ENCODE peak calls at places on chromosomes 3 and 15, in seven cellular contexts. R is neuronal stem cell, N is H9, E is IMR-90, T is mesenchymal stem cell, J is H1, Q is trophoblast cell. H is an unnamed sample.

GRCh38 chr15:64686130-64686735 is 89.2 kb downstream of the RBPMS2 start:
- DNase-seq in R (peak), N (peak), E (peak), T (peak), J (no peak), Q (peak), H (peak)

GRCh38 chr15:38041576-38041975 is 107.1 kb downstream of the TMCO5A start:
- DNase-seq in R (no peak), N (no peak), E (peak), T (peak), J (no peak), Q (no peak), H (peak)

GRCh38 chr3:3172627-3173026 is 6.9 kb downstream of the CRBN start:
- DNase-seq in R (no peak), N (no peak), E (no peak), T (no peak), J (no peak), Q (no peak), H (no peak)

GRCh38 chr15:41971893-41972340 is 440 bp downstream of the EHD4 start:
- DNase-seq in R (peak), N (no peak), E (no peak), T (no peak), J (no peak), Q (no peak), H (no peak)

GRCh38 chr15:74598126-74598842 is 17.4 kb upstream of the CLK3 start:
- DNase-seq in R (peak), N (peak), E (peak), T (no peak), J (peak), Q (peak), H (peak)

GRCh38 chr3:178320481-178321352 is 215.5 kb upstream of the KCNMB2 start:
- DNase-seq in R (no peak), N (no peak), E (peak), T (peak), J (no peak), Q (peak), H (no peak)

GRCh38 chr3:185399629-185400339 is 36.8 kb downstream of the MAP3K13 start:
- DNase-seq in R (no peak), N (no peak), E (no peak), T (no peak), J (no peak), Q (no peak), H (no peak)

GRCh38 chr15:40593130-40593529 is 919 bp upstream of the KNL1 start:
- DNase-seq in R (no peak), N (no peak), E (no peak), T (no peak), J (no peak), Q (no peak), H (no peak)

GRCh38 chr3:32847520-32847919 is 29.7 kb downstream of the TRIM71 start:
- DNase-seq in R (no peak), N (no peak), E (no peak), T (no peak), J (no peak), Q (peak), H (no peak)

GRCh38 chr3:87268646-87269211 is 7.7 kb downstream of the POU1F1 start:
- DNase-seq in R (no peak), N (no peak), E (peak), T (no peak), J (no peak), Q (no peak), H (peak)

GRCh38 chr3:86990734-86991481 is at the start of gene VGLL3:
- DNase-seq in R (peak), N (peak), E (peak), T (peak), J (peak), Q (peak), H (peak)

DNA sequence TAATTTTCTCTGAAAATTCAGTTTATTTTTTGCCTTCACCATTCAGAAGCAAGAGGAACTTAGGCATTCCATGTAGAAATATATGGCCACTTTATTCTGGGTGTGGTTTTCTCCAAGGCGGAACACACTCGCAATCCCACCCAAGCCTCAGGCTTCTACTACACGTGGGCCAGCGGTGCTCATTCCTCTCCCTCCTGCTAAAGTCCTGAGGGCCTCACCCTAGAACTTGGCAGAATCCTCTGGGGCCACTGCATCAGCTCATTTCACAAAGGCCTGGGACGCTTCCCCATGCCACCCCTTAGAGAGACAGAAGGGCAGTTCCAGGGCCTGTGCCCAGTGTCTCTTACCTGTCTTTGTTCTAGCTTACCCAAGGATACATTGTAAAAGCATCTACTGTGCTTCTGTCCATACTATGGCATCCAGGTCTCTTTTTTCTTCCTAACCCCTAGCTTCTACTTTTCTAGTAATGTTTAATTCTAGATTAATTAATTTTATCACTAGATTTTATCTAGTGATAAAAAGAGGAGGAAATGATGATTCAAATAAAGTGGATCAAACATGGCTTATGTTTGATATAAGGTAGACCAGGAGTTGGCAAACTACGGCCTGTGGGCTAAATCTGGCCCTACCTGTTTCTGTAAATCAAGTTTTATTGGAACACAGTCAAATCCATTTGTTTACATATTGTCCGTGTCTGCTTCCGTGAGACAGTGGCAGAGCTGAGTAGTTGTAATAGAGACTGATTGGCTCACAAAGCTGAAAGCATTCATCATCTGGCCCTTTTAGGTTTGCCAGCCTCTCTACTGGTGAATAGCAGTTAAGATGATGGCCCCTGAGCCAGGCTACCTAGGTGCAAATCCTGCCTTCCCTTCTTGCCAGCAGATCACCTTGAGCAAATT is 29.8 kb downstream of the LARS2 start:
- DNase-seq in R (no peak), N (no peak), E (no peak), T (no peak), J (no peak), Q (no peak), H (no peak)
- H4K8ac ChIP-seq in R (no peak), N (no peak), E (no peak), T (no peak), J (peak), Q (no peak), H (no peak)

DNA sequence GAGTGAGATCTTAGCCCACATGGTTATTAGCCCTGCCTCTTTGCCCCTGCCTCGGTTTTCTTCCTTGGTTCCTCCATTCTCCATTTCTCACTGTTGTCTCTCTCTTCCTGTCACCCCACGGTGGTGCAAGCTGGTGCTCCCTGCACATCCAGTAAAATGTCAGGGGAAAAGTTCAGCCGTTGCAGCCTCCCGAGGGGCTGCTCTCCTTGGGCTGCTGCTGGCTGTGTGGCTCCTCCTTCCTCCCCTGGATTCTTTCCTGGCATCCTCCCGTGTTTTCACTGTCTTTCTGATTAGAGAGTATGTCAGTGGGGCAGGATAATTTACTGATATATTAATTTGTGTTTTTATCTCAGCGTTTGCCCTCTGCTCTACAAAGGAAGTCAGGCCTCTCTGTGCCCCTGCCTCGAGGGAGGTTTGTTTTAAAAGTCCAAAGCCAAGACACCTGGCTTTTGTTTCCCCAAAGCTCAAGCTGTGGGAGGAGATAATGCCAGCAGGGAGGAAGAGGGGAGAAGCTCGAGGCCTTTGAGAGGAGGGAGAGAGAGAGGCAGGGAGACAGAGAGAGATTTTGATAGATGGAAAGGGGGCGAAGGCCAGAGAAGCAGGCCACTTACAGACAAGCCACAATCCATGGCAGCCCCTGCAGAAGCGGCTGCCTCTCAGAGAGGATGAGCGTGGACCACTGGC is 150.3 kb upstream of the NR2F2 start:
- DNase-seq in R (no peak), N (no peak), E (no peak), T (no peak), J (no peak), Q (no peak), H (no peak)
- H4K8ac ChIP-seq in R (no peak), N (no peak), E (no peak), T (no peak), J (no peak), Q (no peak), H (no peak)

DNA sequence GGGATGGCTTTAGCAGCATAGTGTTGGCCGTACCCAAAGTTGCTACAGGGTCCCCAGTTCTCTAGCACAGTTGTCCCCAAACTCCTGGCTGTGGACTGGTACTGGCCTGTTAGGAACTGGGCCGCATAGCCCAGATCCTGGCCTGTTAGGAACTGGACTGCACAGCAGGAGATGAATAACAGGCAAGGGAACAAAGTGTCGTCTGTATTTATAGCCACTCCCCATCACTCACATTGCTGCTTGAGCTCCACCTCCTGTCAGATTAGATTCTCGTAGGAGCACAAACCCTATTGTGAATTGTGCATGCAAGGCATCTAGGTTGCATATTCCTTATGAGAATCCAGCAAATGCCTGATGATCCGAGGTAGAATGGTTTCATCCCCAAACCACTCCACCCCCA is 604.0 kb upstream of the LMCD1 start:
- DNase-seq in R (no peak), N (no peak), E (no peak), T (no peak), J (no peak), Q (no peak), H (no peak)
- H4K8ac ChIP-seq in R (no peak), N (no peak), E (no peak), T (no peak), J (no peak), Q (no peak), H (no peak)

GRCh38 chr15:79176151-79176550 is 85.6 kb upstream of the RASGRF1 start:
- DNase-seq in R (no peak), N (peak), E (no peak), T (no peak), J (no peak), Q (peak), H (no peak)

GRCh38 chr15:79179108-79179561 is 88.6 kb upstream of the RASGRF1 start:
- DNase-seq in R (no peak), N (peak), E (peak), T (peak), J (no peak), Q (peak), H (peak)

GRCh38 chr15:79179597-79179996 is 89.0 kb upstream of the RASGRF1 start:
- DNase-seq in R (no peak), N (no peak), E (no peak), T (no peak), J (no peak), Q (no peak), H (no peak)

GRCh38 chr15:79184465-79184892 is 93.9 kb upstream of the RASGRF1 start:
- DNase-seq in R (peak), N (peak), E (peak), T (peak), J (no peak), Q (peak), H (peak)

GRCh38 chr15:79180318-79180717 is 89.7 kb upstream of the RASGRF1 start:
- DNase-seq in R (no peak), N (no peak), E (no peak), T (no peak), J (no peak), Q (no peak), H (no peak)
- H4K8ac ChIP-seq in R (no peak), N (no peak), E (no peak), T (no peak), J (no peak), Q (no peak), H (no peak)

H was measured in mesendoderm.